ENCODE peak calls at places on chromosomes 12 and 14, in nine cellular contexts. N is cardiac muscle cell, B is GM12878, O is body of pancreas, R is lower lobe of right lung, I is GM23338, Z is ovary, K is left ventricle myocardium inferior, W is Peyer's patch. U is an unnamed sample.

GRCh38 chr14:91373591-91374245 is 43.9 kb downstream of the CCDC88C start:
- DNase-seq in N (no peak), B (peak; percentile 80), O (no peak), R (no peak), I (no peak), Z (no peak), K (no peak), W (peak; percentile 53), U (peak; percentile 85)

GRCh38 chr14:39266589-39266870 is 32.8 kb downstream of the MIA2 start:
- DNase-seq in N (no peak), B (no peak), O (peak; percentile 92), R (peak; percentile 76), I (no peak), Z (peak; percentile 53), K (no peak), W (peak; percentile 61), U (no peak)

GRCh38 chr14:99774526-99775307 is 18.5 kb upstream of the EML1 start:
- DNase-seq in N (no peak), B (no peak), O (no peak), R (no peak), I (no peak), Z (peak; percentile 39), K (peak; percentile 56), W (peak; percentile 33), U (no peak)

GRCh38 chr14:50667491-50668007 is 557 bp downstream of the SAV1 start:
- DNase-seq in N (no peak), B (no peak), O (peak; percentile 58), R (no peak), I (peak; percentile 74), Z (peak; percentile 46), K (no peak), W (peak; percentile 52), U (peak; percentile 64)

GRCh38 chr12:98438826-98439225 is 76.6 kb upstream of the TMPO start:
- DNase-seq in N (no peak), B (no peak), O (no peak), R (no peak), I (no peak), Z (no peak), K (no peak), W (no peak), U (no peak)

GRCh38 chr14:100537701-100538565 is 49.3 kb downstream of the BEGAIN start:
- DNase-seq in N (no peak), B (no peak), O (peak; percentile 13), R (peak; percentile 36), I (peak; percentile 52), Z (peak; percentile 14), K (peak; percentile 13), W (no peak), U (no peak)

GRCh38 chr14:57390806-57391562 is 598 bp downstream of the NAA30 start:
- DNase-seq in N (peak; percentile 58), B (no peak), O (peak; percentile 36), R (peak; percentile 64), I (peak; percentile 64), Z (peak; percentile 21), K (peak; percentile 25), W (peak; percentile 23), U (peak; percentile 74)

GRCh38 chr14:68968051-68968450 is 11.1 kb downstream of the ACTN1 start:
- DNase-seq in N (no peak), B (no peak), O (no peak), R (no peak), I (no peak), Z (no peak), K (no peak), W (peak; percentile 65), U (no peak)

GRCh38 chr12:101935769-101936741 is 58.7 kb downstream of the DRAM1 start:
- DNase-seq in N (peak; percentile 10), B (peak; percentile 94), O (no peak), R (no peak), I (peak; percentile 18), Z (peak; percentile 38), K (peak; percentile 65), W (no peak), U (peak; percentile 68)

GRCh38 chr12:24853588-24853987 is 95.3 kb downstream of the BCAT1 start:
- DNase-seq in N (no peak), B (no peak), O (no peak), R (no peak), I (no peak), Z (no peak), K (no peak), W (no peak), U (no peak)

GRCh38 chr12:49974231-49974675 is 1.5 kb downstream of the AQP6 start:
- DNase-seq in N (peak; percentile 75), B (no peak), O (peak; percentile 63), R (peak; percentile 76), I (peak; percentile 58), Z (peak; percentile 40), K (peak; percentile 69), W (no peak), U (no peak)

GRCh38 chr12:31206038-31206670 is 119.8 kb downstream of the SINHCAF start:
- DNase-seq in N (no peak), B (no peak), O (peak; percentile 35), R (no peak), I (peak; percentile 75), Z (no peak), K (no peak), W (no peak), U (no peak)

GRCh38 chr14:85241022-85241880 is 288.7 kb upstream of the FLRT2 start:
- DNase-seq in N (peak; percentile 2), B (no peak), O (peak; percentile 47), R (no peak), I (no peak), Z (peak; percentile 30), K (no peak), W (no peak), U (no peak)

GRCh38 chr12:123305160-123305559 is 33.5 kb upstream of the CDK2AP1 start:
- DNase-seq in N (peak; percentile 20), B (no peak), O (no peak), R (no peak), I (no peak), Z (no peak), K (no peak), W (no peak), U (no peak)

DNA sequence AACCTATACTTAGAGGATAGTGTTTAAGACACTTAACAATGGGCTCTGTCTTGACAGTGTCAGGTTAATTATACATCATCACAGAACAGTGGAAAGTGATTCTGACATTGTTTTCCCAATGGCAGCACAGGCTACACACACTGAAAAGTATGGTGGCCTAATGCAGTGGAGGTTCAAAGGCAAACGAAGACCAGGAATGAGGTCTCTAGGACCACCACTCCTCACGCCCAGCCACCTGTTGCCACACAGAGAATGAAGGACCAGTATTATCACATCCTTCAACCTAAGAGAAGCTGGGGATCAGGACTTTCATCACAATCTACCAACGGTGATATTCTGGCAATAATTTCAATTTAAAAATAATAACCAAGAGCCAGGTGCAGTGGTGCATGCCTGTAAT is 34.5 kb upstream of the CDK2AP1 start:
- DNase-seq in N (no peak), B (no peak), O (no peak), R (no peak), I (no peak), Z (no peak), K (no peak), W (no peak), U (no peak)
- H3K36me3 ChIP-seq in N (peaks cover 65% of the 10 kb centered on the region), B (peaks cover 2% of the 10 kb centered on the region), O (no peaks in the 10 kb centered on the region), R (peaks cover 100% of the 10 kb centered on the region), I (peaks cover 87% of the 10 kb centered on the region), Z (no peaks in the 10 kb centered on the region), K (peaks cover 99% of the 10 kb centered on the region), W (no peaks in the 10 kb centered on the region), U (peaks cover 5% of the 10 kb centered on the region)

DNA sequence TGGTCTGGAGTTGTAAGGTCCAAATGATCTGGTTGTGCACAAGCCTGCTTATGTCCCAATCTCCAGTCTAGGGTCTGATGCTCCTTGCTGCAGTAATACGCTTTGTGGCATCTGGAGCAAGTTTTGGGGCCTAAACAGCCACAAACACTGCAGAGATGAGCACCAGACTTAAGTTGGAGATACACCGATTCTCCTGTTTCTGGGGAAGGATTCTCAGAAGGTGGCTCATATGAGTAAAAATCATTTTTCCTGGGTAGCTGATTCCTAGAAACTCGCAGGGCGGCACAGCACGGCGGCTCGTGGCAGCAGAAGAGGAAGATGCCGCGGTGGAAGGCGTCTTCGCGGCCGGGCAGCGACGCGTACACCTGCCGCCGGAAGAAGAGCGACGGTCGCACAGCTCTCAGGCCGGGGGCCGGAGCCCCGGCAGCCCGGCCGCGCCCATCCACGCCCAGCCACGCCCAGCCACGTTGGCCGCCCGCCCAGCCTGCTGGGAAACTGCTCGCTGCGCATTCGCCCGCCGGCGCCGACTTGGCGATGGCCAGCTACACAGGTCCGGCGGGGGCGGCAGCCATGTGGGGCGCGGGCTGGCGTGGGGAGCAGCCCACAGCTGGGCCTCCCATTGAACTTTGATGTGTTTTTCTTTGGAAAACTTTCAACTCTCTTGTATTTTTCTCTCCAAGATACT is 129.0 kb downstream of the ASCL4 start:
- DNase-seq in N (peak; percentile 84), B (peak; percentile 40), O (peak; percentile 74), R (peak; percentile 84), I (peak; percentile 91), Z (peak; percentile 10), K (peak; percentile 60), W (peak; percentile 72), U (peak; percentile 93)
- H3K4me3 ChIP-seq in N (peak overlapping the region; percentile 37), B (peak overlapping the region; percentile 62), O (no peak overlapping the region), R (peak overlapping the region; percentile 47), I (peak overlapping the region; percentile 70), Z (no peak overlapping the region), K (peak overlapping the region; percentile 55), W (peak overlapping the region; percentile 27), U (peak overlapping the region; percentile 69)

DNA sequence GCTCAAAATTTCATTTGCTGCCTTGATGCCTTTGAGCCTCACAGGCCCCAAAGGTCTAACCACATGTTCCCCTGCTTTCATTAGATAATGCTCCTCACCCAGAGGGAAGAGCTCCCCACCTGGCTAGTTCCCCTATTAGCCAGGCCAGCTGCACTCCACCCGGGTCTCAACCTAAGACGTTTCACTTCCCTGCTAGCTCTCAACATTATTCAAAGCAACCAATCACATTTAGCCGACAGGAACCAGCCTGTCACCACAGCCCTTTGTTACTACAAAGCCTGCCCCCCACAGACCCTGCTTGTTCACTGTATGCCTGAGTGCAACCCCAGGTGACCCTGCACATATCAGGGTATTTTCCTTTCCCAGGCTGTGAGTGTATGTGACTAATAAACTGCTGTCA is 78.6 kb downstream of the SLC15A5 start:
- DNase-seq in N (no peak), B (peak; percentile 39), O (no peak), R (no peak), I (peak; percentile 54), Z (no peak), K (no peak), W (no peak), U (peak; percentile 29)
- TF ChIP-seq CTCF in N (no peak), B (no peak), O (no peak), R (no peak), I (no peak), Z (no peak), K (no peak), W (no peak), U (no peak)

GRCh38 chr14:55153951-55154350 is 24.9 kb downstream of the LGALS3 start:
- DNase-seq in N (no peak), B (no peak), O (no peak), R (no peak), I (no peak), Z (no peak), K (no peak), W (no peak), U (no peak)

GRCh38 chr14:55160989-55161388 is 30.4 kb downstream of the DLGAP5 start:
- DNase-seq in N (no peak), B (no peak), O (no peak), R (no peak), I (no peak), Z (no peak), K (no peak), W (no peak), U (no peak)

GRCh38 chr14:55157080-55157479 is 28.0 kb downstream of the LGALS3 start:
- DNase-seq in N (no peak), B (no peak), O (no peak), R (no peak), I (no peak), Z (no peak), K (no peak), W (no peak), U (no peak)

GRCh38 chr14:55158412-55158811 is 29.4 kb downstream of the LGALS3 start:
- DNase-seq in N (no peak), B (no peak), O (no peak), R (no peak), I (no peak), Z (no peak), K (no peak), W (no peak), U (no peak)
- H3K36me3 ChIP-seq in N (peaks cover 4% of the 10 kb centered on the region), B (peaks cover 2% of the 10 kb centered on the region), O (no peaks in the 10 kb centered on the region), R (no peaks in the 10 kb centered on the region), I (peaks cover 74% of the 10 kb centered on the region), Z (no peaks in the 10 kb centered on the region), K (no peaks in the 10 kb centered on the region), W (no peaks in the 10 kb centered on the region), U (peaks cover 4% of the 10 kb centered on the region)

U was measured in GM06990.